ENCODE peak calls at places on chromosomes 3 and 15, in five cellular contexts. J is K562, M is HepG2, I is GM12878, P is H1. B is an unnamed sample.

GRCh38 chr15:42063122-42063848 is 31.1 kb downstream of the PLA2G4D start:
- DNase-seq in J (no peak), M (no peak), I (no peak), P (no peak), B (no peak)

GRCh38 chr15:74393423-74393822 is 26.0 kb upstream of the CYP11A1 start:
- DNase-seq in J (no peak), M (no peak), I (no peak), P (no peak), B (no peak)

GRCh38 chr3:18124501-18124900 is 300.6 kb downstream of the SATB1 start:
- DNase-seq in J (no peak), M (no peak), I (no peak), P (no peak), B (no peak)

GRCh38 chr15:31523027-31523654 is 196.5 kb downstream of the KLF13 start:
- DNase-seq in J (no peak), M (no peak), I (no peak), P (no peak), B (no peak)

GRCh38 chr3:163863146-163863545 is 1215.2 kb downstream of the SI start:
- DNase-seq in J (no peak), M (no peak), I (no peak), P (no peak), B (no peak)

GRCh38 chr15:28931828-28932227 is 46.1 kb downstream of the APBA2 start:
- DNase-seq in J (no peak), M (no peak), I (no peak), P (no peak), B (no peak)

GRCh38 chr15:72604794-72605193 is 49.7 kb upstream of the GOLGA6B start:
- DNase-seq in J (peak), M (no peak), I (no peak), P (no peak), B (peak)

GRCh38 chr15:94441782-94442181 is 210.4 kb downstream of the MCTP2 start:
- DNase-seq in J (no peak), M (no peak), I (no peak), P (no peak), B (no peak)

GRCh38 chr3:38039899-38040261 is 872 bp downstream of the DLEC1 start:
- DNase-seq in J (no peak), M (no peak), I (peak), P (peak), B (no peak)

GRCh38 chr3:136939489-136939888 is 18.3 kb upstream of the IL20RB start:
- DNase-seq in J (no peak), M (no peak), I (no peak), P (no peak), B (no peak)
- TF ChIP-seq GABPA in J (no peak), M (no peak), I (no peak), P (no peak), B (no peak)

DNA sequence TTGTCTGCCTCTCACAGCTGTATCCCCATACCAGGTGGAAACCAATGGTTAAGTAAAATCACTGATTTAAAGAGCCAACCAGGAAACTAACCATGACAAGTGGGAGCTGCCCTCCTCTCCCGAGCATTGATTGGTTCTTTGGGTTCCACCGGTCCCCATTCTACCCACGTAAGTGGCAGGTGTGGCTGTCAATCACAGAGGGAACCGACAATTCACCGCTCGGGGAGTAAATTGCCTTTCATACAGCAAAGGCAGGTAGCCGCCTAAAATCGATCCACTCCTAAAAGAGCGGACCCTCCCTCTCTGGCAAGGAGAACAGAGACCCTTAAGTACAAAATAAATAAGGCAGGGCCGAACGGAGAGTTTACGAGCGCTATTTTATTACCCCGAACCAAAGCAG is 1.2 kb downstream of the ERC2 start:
- DNase-seq in J (peak), M (peak), I (no peak), P (peak), B (peak)
- TF ChIP-seq GABPA in J (no peak), M (no peak), I (no peak), P (no peak), B (no peak)

DNA sequence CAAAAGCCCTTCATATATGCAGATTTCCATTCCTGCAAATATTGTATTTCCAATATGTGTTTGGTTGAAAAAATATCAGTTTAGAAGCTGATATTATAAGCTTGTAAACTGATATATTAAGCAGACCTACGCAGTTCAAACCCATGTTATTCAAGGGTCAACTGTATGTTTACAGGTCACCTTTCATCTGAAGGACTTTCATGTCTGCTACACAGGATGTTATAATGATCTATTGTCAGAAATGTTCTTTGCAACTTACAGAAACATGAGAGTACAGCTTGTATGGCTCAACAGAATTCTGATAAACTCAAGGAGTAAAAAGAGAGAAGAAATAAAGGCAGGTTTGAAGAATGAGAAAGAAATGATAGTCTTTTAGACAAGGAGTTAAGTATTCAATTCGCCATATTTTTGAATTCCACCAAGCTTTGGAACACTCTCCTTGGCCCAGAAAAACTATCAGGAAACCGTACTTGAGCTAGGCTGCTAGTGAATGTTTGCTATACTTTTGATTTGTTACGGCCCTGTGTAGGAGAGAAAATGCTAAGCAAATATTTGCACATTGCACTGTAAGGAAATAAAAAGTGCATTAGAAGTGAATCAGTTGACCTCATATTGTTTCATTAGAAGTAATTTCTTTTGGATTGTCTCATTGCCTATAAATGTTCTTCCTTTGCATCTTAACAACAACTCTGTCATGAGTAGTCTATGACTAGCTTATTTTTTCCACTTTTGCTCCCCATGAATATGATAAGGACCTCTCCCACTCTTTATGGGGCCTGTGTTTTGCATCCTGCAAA is 81.2 kb downstream of the NEK11 start:
- DNase-seq in J (no peak), M (peak), I (no peak), P (no peak), B (no peak)
- TF ChIP-seq GABPA in J (no peak), M (no peak), I (no peak), P (no peak), B (no peak)

GRCh38 chr3:184688872-184689271 is 23.0 kb downstream of the MAGEF1 start:
- DNase-seq in J (no peak), M (no peak), I (no peak), P (no peak), B (peak)
- TF ChIP-seq GABPA in J (no peak), M (no peak), I (no peak), P (no peak), B (no peak)

DNA sequence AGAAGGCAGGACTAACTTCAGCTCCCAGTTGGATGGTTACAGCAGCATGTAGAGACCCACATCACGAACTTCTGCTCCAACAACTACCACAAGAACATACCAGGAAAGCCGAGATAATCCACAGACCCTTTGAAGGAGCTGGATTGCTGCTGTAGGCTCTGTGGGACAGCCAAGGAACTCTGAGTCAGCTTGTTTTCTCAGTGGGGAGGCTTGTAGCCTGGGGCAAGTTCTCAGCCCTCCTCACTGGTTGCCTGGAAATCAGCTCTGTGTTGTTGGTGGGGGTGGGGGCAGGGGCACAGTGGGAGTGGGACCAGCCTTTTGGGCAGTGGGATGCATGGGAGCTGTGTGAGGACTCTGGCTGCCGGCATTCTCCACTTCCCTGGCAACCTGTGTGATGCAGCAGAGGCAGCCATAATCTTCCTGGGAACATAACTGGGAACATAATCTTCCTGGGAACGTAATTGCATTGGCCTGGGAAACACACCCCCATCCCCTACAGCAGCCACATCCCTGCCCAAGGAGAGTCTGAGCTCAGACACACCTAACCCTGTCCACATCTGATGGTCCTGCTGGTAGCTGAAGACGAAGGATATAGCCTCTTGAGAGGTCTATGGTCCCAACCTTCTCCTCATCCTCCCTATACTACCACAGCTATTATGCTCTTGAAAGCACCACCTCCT is 153.1 kb downstream of the PEAK1 start:
- DNase-seq in J (no peak), M (no peak), I (no peak), P (no peak), B (no peak)
- TF ChIP-seq GABPA in J (no peak), M (no peak), I (no peak), P (no peak), B (no peak)

DNA sequence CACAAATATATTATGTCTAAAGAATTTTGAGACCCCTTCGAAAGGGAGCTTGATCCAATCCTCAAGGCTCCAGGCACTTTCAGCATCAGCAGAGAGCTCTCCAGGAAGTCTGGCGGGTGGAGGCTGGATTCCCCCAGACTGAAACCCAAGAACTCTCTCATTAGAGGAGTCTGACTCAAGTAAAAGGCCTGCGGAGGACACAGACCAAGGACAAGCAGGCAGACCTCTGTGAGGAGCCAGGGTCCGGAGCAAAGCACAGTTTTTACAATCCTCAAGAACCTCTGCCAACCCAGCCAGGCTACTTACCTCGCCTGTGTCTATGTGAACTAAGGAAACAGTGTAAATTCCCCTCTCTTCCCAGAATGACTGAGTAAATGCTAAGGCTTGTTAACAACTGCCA is 86.2 kb downstream of the FBN1 start:
- DNase-seq in J (no peak), M (no peak), I (no peak), P (no peak), B (no peak)
- TF ChIP-seq GABPA in J (no peak), M (no peak), I (no peak), P (no peak), B (no peak)

GRCh38 chr15:101325263-101326025 is 30.4 kb upstream of the SNRPA1 start:
- DNase-seq in J (no peak), M (no peak), I (no peak), P (no peak), B (no peak)

GRCh38 chr15:101328001-101328400 is 33.0 kb upstream of the SNRPA1 start:
- DNase-seq in J (no peak), M (no peak), I (no peak), P (no peak), B (no peak)

GRCh38 chr15:101326026-101326315 is 30.9 kb upstream of the SNRPA1 start:
- DNase-seq in J (no peak), M (no peak), I (no peak), P (no peak), B (no peak)

GRCh38 chr15:101326462-101327146 is 31.6 kb upstream of the SNRPA1 start:
- DNase-seq in J (no peak), M (no peak), I (no peak), P (no peak), B (no peak)

GRCh38 chr15:101327147-101327740 is 32.2 kb upstream of the SNRPA1 start:
- DNase-seq in J (no peak), M (no peak), I (no peak), P (no peak), B (no peak)
- TF ChIP-seq GABPA in J (no peak), M (no peak), I (no peak), P (no peak), B (no peak)

DNA sequence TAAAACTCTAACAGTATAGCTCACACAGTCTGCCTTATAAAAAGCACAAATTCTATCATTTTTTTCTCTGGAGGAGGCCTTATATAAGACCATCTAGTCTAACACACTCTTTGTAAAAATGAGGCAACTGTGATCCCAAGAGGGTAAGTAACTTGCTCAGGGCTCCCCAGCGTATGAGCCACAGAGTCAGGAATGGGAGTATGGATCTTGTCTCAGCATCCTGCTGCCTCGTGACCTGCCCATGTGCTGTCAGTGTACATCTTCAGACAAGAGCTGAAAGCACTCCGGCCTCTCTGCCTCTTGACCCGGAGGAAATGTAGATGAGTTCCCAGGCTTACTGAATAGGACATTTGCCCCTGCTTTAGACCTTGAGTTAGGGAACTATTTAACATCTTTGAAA is 28.4 kb upstream of the MEF2A start:
- DNase-seq in J (no peak), M (no peak), I (no peak), P (no peak), B (no peak)
- TF ChIP-seq GABPA in J (no peak), M (no peak), I (no peak), P (no peak), B (no peak)